ENCODE peak calls at places on chromosome 19, in eight cellular contexts. One of them, this sample, is unnamed.

GRCh38 chr19:38650911-38651584 is 3.6 kb downstream of the ACTN4 start:
- DNase-seq in fibroblast of pulmonary artery: peak
- DNase-seq in AG10803: peak
- DNase-seq in CD8-positive, alpha-beta T cell: no peak
- DNase-seq in right lobe of liver: no peak
- DNase-seq in neural progenitor cell: no peak
- DNase-seq in astrocyte of the spinal cord: peak
- DNase-seq in upper lobe of right lung: no peak
- DNase-seq in this sample: peak

GRCh38 chr19:47239610-47240296 is 8.8 kb upstream of the BBC3 start:
- DNase-seq in right lobe of liver: no peak
- DNase-seq in AG10803: peak
- DNase-seq in neural progenitor cell: peak
- DNase-seq in upper lobe of right lung: peak
- DNase-seq in CD8-positive, alpha-beta T cell: peak
- DNase-seq in fibroblast of pulmonary artery: peak
- DNase-seq in astrocyte of the spinal cord: peak
- DNase-seq in this sample: no peak

GRCh38 chr19:58304748-58305064 is 471 bp upstream of the ERVK3-1 start:
- DNase-seq in neural progenitor cell: peak
- DNase-seq in fibroblast of pulmonary artery: no peak
- DNase-seq in astrocyte of the spinal cord: no peak
- DNase-seq in upper lobe of right lung: no peak
- DNase-seq in CD8-positive, alpha-beta T cell: no peak
- DNase-seq in AG10803: no peak
- DNase-seq in right lobe of liver: no peak
- DNase-seq in this sample: no peak

GRCh38 chr19:30923096-30923495 is 426.1 kb downstream of the TSHZ3 start:
- DNase-seq in astrocyte of the spinal cord: no peak
- DNase-seq in CD8-positive, alpha-beta T cell: no peak
- DNase-seq in fibroblast of pulmonary artery: no peak
- DNase-seq in right lobe of liver: no peak
- DNase-seq in neural progenitor cell: no peak
- DNase-seq in upper lobe of right lung: no peak
- DNase-seq in AG10803: no peak
- DNase-seq in this sample: no peak

GRCh38 chr19:5934779-5935472 is 20.9 kb downstream of the CAPS start:
- DNase-seq in AG10803: peak
- DNase-seq in fibroblast of pulmonary artery: peak
- DNase-seq in neural progenitor cell: no peak
- DNase-seq in right lobe of liver: no peak
- DNase-seq in CD8-positive, alpha-beta T cell: no peak
- DNase-seq in upper lobe of right lung: no peak
- DNase-seq in astrocyte of the spinal cord: peak
- DNase-seq in this sample: no peak

GRCh38 chr19:51226068-51226467 is 1.2 kb downstream of the CD33 start:
- DNase-seq in upper lobe of right lung: no peak
- DNase-seq in fibroblast of pulmonary artery: no peak
- DNase-seq in astrocyte of the spinal cord: no peak
- DNase-seq in CD8-positive, alpha-beta T cell: no peak
- DNase-seq in AG10803: no peak
- DNase-seq in right lobe of liver: no peak
- DNase-seq in neural progenitor cell: no peak
- DNase-seq in this sample: no peak

GRCh38 chr19:49639401-49640112 is 386 bp downstream of the RRAS start:
- DNase-seq in CD8-positive, alpha-beta T cell: no peak
- DNase-seq in right lobe of liver: no peak
- DNase-seq in astrocyte of the spinal cord: no peak
- DNase-seq in fibroblast of pulmonary artery: no peak
- DNase-seq in upper lobe of right lung: no peak
- DNase-seq in neural progenitor cell: peak
- DNase-seq in AG10803: no peak
- DNase-seq in this sample: no peak

GRCh38 chr19:53254451-53255341 is at the start of gene ZNF677:
- DNase-seq in AG10803: peak
- DNase-seq in neural progenitor cell: peak
- DNase-seq in upper lobe of right lung: peak
- DNase-seq in right lobe of liver: peak
- DNase-seq in CD8-positive, alpha-beta T cell: peak
- DNase-seq in astrocyte of the spinal cord: peak
- DNase-seq in fibroblast of pulmonary artery: peak
- DNase-seq in this sample: peak

GRCh38 chr19:7391218-7391670 is 42.5 kb downstream of the ARHGEF18 start:
- DNase-seq in AG10803: no peak
- DNase-seq in upper lobe of right lung: no peak
- DNase-seq in right lobe of liver: no peak
- DNase-seq in neural progenitor cell: no peak
- DNase-seq in astrocyte of the spinal cord: peak
- DNase-seq in fibroblast of pulmonary artery: peak
- DNase-seq in CD8-positive, alpha-beta T cell: no peak
- DNase-seq in this sample: peak

GRCh38 chr19:45863840-45864628 is at the start of gene FOXA3:
- DNase-seq in neural progenitor cell: peak
- DNase-seq in AG10803: no peak
- DNase-seq in fibroblast of pulmonary artery: peak
- DNase-seq in astrocyte of the spinal cord: peak
- DNase-seq in CD8-positive, alpha-beta T cell: no peak
- DNase-seq in right lobe of liver: peak
- DNase-seq in upper lobe of right lung: peak
- DNase-seq in this sample: no peak

GRCh38 chr19:47272448-47273312 is 2.0 kb upstream of the INAFM1 start:
- DNase-seq in neural progenitor cell: peak
- DNase-seq in upper lobe of right lung: peak
- DNase-seq in AG10803: peak
- DNase-seq in fibroblast of pulmonary artery: peak
- DNase-seq in CD8-positive, alpha-beta T cell: no peak
- DNase-seq in astrocyte of the spinal cord: no peak
- DNase-seq in right lobe of liver: peak
- DNase-seq in this sample: no peak

GRCh38 chr19:19482785-19483625 is 32.3 kb downstream of the TSSK6 start:
- DNase-seq in neural progenitor cell: no peak
- DNase-seq in right lobe of liver: peak
- DNase-seq in upper lobe of right lung: no peak
- DNase-seq in CD8-positive, alpha-beta T cell: no peak
- DNase-seq in astrocyte of the spinal cord: no peak
- DNase-seq in fibroblast of pulmonary artery: no peak
- DNase-seq in AG10803: no peak
- DNase-seq in this sample: no peak

GRCh38 chr19:21084343-21084742 is 2.3 kb downstream of the ZNF714 start:
- DNase-seq in neural progenitor cell: no peak
- DNase-seq in upper lobe of right lung: no peak
- DNase-seq in fibroblast of pulmonary artery: peak
- DNase-seq in AG10803: peak
- DNase-seq in astrocyte of the spinal cord: peak
- DNase-seq in right lobe of liver: no peak
- DNase-seq in CD8-positive, alpha-beta T cell: no peak
- DNase-seq in this sample: peak

GRCh38 chr19:16542045-16542893 is at the start of gene CHERP:
- DNase-seq in AG10803: peak
- DNase-seq in fibroblast of pulmonary artery: peak
- DNase-seq in right lobe of liver: peak
- DNase-seq in CD8-positive, alpha-beta T cell: peak
- DNase-seq in astrocyte of the spinal cord: peak
- DNase-seq in neural progenitor cell: peak
- DNase-seq in upper lobe of right lung: peak
- DNase-seq in this sample: peak

GRCh38 chr19:8302357-8302691 is 5.8 kb downstream of the CD320 start:
- DNase-seq in upper lobe of right lung: peak
- DNase-seq in neural progenitor cell: no peak
- DNase-seq in fibroblast of pulmonary artery: no peak
- DNase-seq in CD8-positive, alpha-beta T cell: no peak
- DNase-seq in right lobe of liver: peak
- DNase-seq in AG10803: no peak
- DNase-seq in astrocyte of the spinal cord: no peak
- DNase-seq in this sample: no peak

GRCh38 chr19:7590256-7590655 is 5.4 kb upstream of the CAMSAP3 start:
- DNase-seq in astrocyte of the spinal cord: no peak
- DNase-seq in CD8-positive, alpha-beta T cell: no peak
- DNase-seq in upper lobe of right lung: no peak
- DNase-seq in fibroblast of pulmonary artery: no peak
- DNase-seq in AG10803: no peak
- DNase-seq in neural progenitor cell: no peak
- DNase-seq in right lobe of liver: no peak
- DNase-seq in this sample: peak

GRCh38 chr19:40684280-40684679 is 6.2 kb downstream of the NUMBL start:
- DNase-seq in AG10803: no peak
- DNase-seq in upper lobe of right lung: no peak
- DNase-seq in fibroblast of pulmonary artery: no peak
- DNase-seq in astrocyte of the spinal cord: no peak
- DNase-seq in right lobe of liver: no peak
- DNase-seq in neural progenitor cell: no peak
- DNase-seq in CD8-positive, alpha-beta T cell: no peak
- DNase-seq in this sample: no peak

GRCh38 chr19:40683437-40683836 is 7.0 kb downstream of the NUMBL start:
- DNase-seq in fibroblast of pulmonary artery: no peak
- DNase-seq in CD8-positive, alpha-beta T cell: no peak
- DNase-seq in right lobe of liver: no peak
- DNase-seq in neural progenitor cell: no peak
- DNase-seq in AG10803: no peak
- DNase-seq in upper lobe of right lung: no peak
- DNase-seq in astrocyte of the spinal cord: no peak
- DNase-seq in this sample: no peak

GRCh38 chr19:40686882-40687524 is 3.4 kb downstream of the NUMBL start:
- DNase-seq in right lobe of liver: no peak
- DNase-seq in AG10803: no peak
- DNase-seq in fibroblast of pulmonary artery: no peak
- DNase-seq in upper lobe of right lung: no peak
- DNase-seq in neural progenitor cell: no peak
- DNase-seq in astrocyte of the spinal cord: no peak
- DNase-seq in CD8-positive, alpha-beta T cell: no peak
- DNase-seq in this sample: no peak

GRCh38 chr19:40685563-40685962 is 4.9 kb downstream of the NUMBL start:
- DNase-seq in right lobe of liver: no peak
- DNase-seq in fibroblast of pulmonary artery: no peak
- DNase-seq in astrocyte of the spinal cord: no peak
- DNase-seq in AG10803: peak
- DNase-seq in CD8-positive, alpha-beta T cell: no peak
- DNase-seq in neural progenitor cell: no peak
- DNase-seq in upper lobe of right lung: no peak
- DNase-seq in this sample: peak

DNA sequence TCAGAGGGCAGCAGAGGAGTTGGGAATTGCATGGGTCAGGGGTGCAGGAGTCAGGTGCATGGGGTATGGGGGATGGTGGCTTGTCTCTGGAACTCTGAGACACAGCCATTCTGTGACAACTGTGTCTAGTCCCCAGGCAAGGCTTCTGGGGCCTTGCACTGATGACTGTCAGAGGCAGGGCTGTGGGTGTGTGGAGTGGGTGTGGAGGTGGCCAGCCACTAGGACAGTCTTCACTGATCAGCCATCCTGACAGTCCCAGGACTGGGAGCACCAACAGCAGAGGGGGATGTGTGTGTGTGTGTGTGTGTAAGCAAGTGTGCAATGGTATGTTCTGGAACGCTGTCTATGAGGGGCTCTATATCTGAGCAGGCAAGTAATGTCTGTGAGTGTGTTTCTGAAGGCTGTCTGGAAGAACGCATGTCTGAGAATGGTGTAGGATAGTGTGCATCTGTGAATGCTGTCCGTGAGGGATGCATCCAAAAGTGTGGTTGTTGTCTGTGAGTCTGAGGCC is 5.4 kb downstream of the NUMBL start:
- DNase-seq in fibroblast of pulmonary artery: no peak
- DNase-seq in AG10803: no peak
- DNase-seq in CD8-positive, alpha-beta T cell: no peak
- DNase-seq in astrocyte of the spinal cord: no peak
- DNase-seq in right lobe of liver: no peak
- DNase-seq in upper lobe of right lung: no peak
- DNase-seq in neural progenitor cell: no peak
- DNase-seq in this sample: no peak
- H3K4me3 ChIP-seq in fibroblast of pulmonary artery: no peak
- H3K4me3 ChIP-seq in AG10803: no peak
- H3K4me3 ChIP-seq in CD8-positive, alpha-beta T cell: no peak
- H3K4me3 ChIP-seq in astrocyte of the spinal cord: no peak
- H3K4me3 ChIP-seq in right lobe of liver: no peak
- H3K4me3 ChIP-seq in upper lobe of right lung: no peak
- H3K4me3 ChIP-seq in neural progenitor cell: no peak
- H3K4me3 ChIP-seq in this sample: no peak

GRCh38 chr19:3732108-3732507 is 23.9 kb downstream of the TJP3 start:
- DNase-seq in AG10803: no peak
- DNase-seq in fibroblast of pulmonary artery: no peak
- DNase-seq in astrocyte of the spinal cord: no peak
- DNase-seq in upper lobe of right lung: no peak
- DNase-seq in neural progenitor cell: no peak
- DNase-seq in CD8-positive, alpha-beta T cell: no peak
- DNase-seq in right lobe of liver: no peak
- DNase-seq in this sample: no peak
- TF ChIP-seq CTCF in AG10803: no peak
- TF ChIP-seq CTCF in fibroblast of pulmonary artery: no peak
- TF ChIP-seq CTCF in astrocyte of the spinal cord: no peak
- TF ChIP-seq CTCF in upper lobe of right lung: no peak
- TF ChIP-seq CTCF in neural progenitor cell: no peak
- TF ChIP-seq CTCF in CD8-positive, alpha-beta T cell: no peak
- TF ChIP-seq CTCF in right lobe of liver: no peak
- TF ChIP-seq CTCF in this sample: no peak

GRCh38 chr19:48413879-48414623 is 20.6 kb downstream of the GRIN2D start:
- DNase-seq in AG10803: peak
- DNase-seq in right lobe of liver: no peak
- DNase-seq in CD8-positive, alpha-beta T cell: no peak
- DNase-seq in upper lobe of right lung: peak
- DNase-seq in astrocyte of the spinal cord: no peak
- DNase-seq in neural progenitor cell: no peak
- DNase-seq in fibroblast of pulmonary artery: no peak
- DNase-seq in this sample: peak
- H3K4me3 ChIP-seq in AG10803: no peak
- H3K4me3 ChIP-seq in right lobe of liver: peak
- H3K4me3 ChIP-seq in CD8-positive, alpha-beta T cell: peak
- H3K4me3 ChIP-seq in upper lobe of right lung: no peak
- H3K4me3 ChIP-seq in astrocyte of the spinal cord: no peak
- H3K4me3 ChIP-seq in neural progenitor cell: peak
- H3K4me3 ChIP-seq in fibroblast of pulmonary artery: no peak
- H3K4me3 ChIP-seq in this sample: peak

DNA sequence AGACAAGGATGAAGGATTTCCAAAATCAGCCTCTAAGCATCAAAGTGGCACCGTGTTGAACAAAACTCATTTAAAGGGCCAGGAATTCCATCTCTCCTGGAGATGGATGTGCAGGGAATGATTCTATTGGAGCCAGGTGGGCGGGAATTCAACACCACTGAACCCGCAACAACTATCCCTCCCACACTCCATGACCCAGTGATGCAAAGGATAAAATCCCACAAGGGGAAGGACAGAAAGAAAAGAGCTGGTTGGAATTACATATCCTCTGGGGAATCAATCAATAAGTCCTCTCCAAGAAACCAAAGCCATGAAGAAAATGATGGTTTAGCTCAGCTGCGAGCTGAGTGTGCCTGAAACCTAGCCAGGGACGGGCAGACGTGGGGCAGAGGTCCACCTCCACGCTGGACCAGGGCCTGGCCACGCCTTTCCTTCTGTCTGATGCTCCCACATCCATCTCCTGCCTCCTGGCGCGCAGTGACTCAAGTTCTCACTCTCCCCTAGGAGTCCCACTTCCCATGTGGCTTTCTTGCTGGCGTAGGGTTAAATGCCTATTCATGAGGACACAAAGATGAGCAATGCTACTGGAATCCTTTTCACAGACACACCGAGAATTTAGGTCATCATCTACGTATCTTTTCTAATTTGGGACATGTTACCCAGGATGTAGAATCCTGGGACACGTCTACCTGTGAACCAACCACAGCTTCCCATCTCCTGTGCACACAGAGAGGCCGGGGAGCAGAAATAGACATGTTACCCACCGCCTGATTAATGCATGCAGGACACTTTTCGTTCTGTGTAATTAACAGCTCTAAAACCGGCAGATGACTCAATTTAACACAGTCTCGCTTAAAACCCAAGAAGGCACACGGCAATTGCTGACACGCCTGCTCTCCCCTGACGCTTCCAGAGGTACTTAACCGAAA is 48.6 kb downstream of the PEPD start:
- DNase-seq in CD8-positive, alpha-beta T cell: no peak
- DNase-seq in neural progenitor cell: no peak
- DNase-seq in upper lobe of right lung: peak
- DNase-seq in fibroblast of pulmonary artery: peak
- DNase-seq in AG10803: peak
- DNase-seq in astrocyte of the spinal cord: peak
- DNase-seq in right lobe of liver: no peak
- DNase-seq in this sample: peak
- TF ChIP-seq CTCF in CD8-positive, alpha-beta T cell: no peak
- TF ChIP-seq CTCF in neural progenitor cell: no peak
- TF ChIP-seq CTCF in upper lobe of right lung: no peak
- TF ChIP-seq CTCF in fibroblast of pulmonary artery: no peak
- TF ChIP-seq CTCF in AG10803: peak
- TF ChIP-seq CTCF in astrocyte of the spinal cord: peak
- TF ChIP-seq CTCF in right lobe of liver: no peak
- TF ChIP-seq CTCF in this sample: no peak